ENCODE peak calls at places on chromosomes 13 and 19, in four cellular contexts. One of them, this sample, is unnamed.

GRCh38 chr13:28636677-28637317 is 22.1 kb upstream of the POMP start:
- DNase-seq in A549: peak
- DNase-seq in K562: peak
- DNase-seq in GM12878: peak
- DNase-seq in this sample: peak

GRCh38 chr13:75310005-75310580 is 171.9 kb downstream of the TBC1D4 start:
- DNase-seq in A549: no peak
- DNase-seq in K562: no peak
- DNase-seq in GM12878: no peak
- DNase-seq in this sample: no peak

GRCh38 chr13:94351292-94352000 is 128.0 kb downstream of the DCT start:
- DNase-seq in A549: no peak
- DNase-seq in K562: no peak
- DNase-seq in GM12878: no peak
- DNase-seq in this sample: peak

GRCh38 chr19:7983286-7983950 is 22.0 kb downstream of the ELAVL1 start:
- DNase-seq in A549: no peak
- DNase-seq in K562: no peak
- DNase-seq in GM12878: no peak
- DNase-seq in this sample: no peak

GRCh38 chr19:29743681-29744080 is 28.6 kb upstream of the C19orf12 start:
- DNase-seq in A549: no peak
- DNase-seq in K562: no peak
- DNase-seq in GM12878: no peak
- DNase-seq in this sample: no peak

GRCh38 chr13:111122056-111122455 is 6.9 kb downstream of the ARHGEF7 start:
- DNase-seq in A549: no peak
- DNase-seq in K562: no peak
- DNase-seq in GM12878: no peak
- DNase-seq in this sample: peak

GRCh38 chr13:75101997-75102720 is 379.8 kb downstream of the TBC1D4 start:
- DNase-seq in A549: no peak
- DNase-seq in K562: no peak
- DNase-seq in GM12878: no peak
- DNase-seq in this sample: peak

GRCh38 chr13:28415994-28416411 is 78.9 kb downstream of the FLT1 start:
- DNase-seq in A549: no peak
- DNase-seq in K562: no peak
- DNase-seq in GM12878: no peak
- DNase-seq in this sample: no peak

GRCh38 chr19:13023666-13024065 is 28.4 kb downstream of the NFIX start:
- DNase-seq in A549: no peak
- DNase-seq in K562: peak
- DNase-seq in GM12878: no peak
- DNase-seq in this sample: no peak

GRCh38 chr13:101875717-101876393 is 423.4 kb downstream of the ITGBL1 start:
- DNase-seq in A549: peak
- DNase-seq in K562: no peak
- DNase-seq in GM12878: no peak
- DNase-seq in this sample: peak

GRCh38 chr13:21606781-21607180 is 2.8 kb upstream of the MICU2 start:
- DNase-seq in A549: no peak
- DNase-seq in K562: no peak
- DNase-seq in GM12878: no peak
- DNase-seq in this sample: no peak

GRCh38 chr13:94344126-94344863 is 135.2 kb downstream of the DCT start:
- DNase-seq in A549: no peak
- DNase-seq in K562: no peak
- DNase-seq in GM12878: no peak
- DNase-seq in this sample: peak

GRCh38 chr19:12825259-12826131 is 8.9 kb downstream of the RTBDN start:
- DNase-seq in A549: peak
- DNase-seq in K562: peak
- DNase-seq in GM12878: no peak
- DNase-seq in this sample: no peak

GRCh38 chr13:110407531-110407930 is 100.4 kb downstream of the COL4A2 start:
- DNase-seq in A549: no peak
- DNase-seq in K562: no peak
- DNase-seq in GM12878: no peak
- DNase-seq in this sample: no peak

GRCh38 chr19:11264452-11265176 is 2.3 kb upstream of the DOCK6 start:
- DNase-seq in A549: peak
- DNase-seq in K562: peak
- DNase-seq in GM12878: peak
- DNase-seq in this sample: no peak

GRCh38 chr13:49517461-49517860 is 21.7 kb downstream of the PHF11 start:
- DNase-seq in A549: no peak
- DNase-seq in K562: no peak
- DNase-seq in GM12878: no peak
- DNase-seq in this sample: no peak

GRCh38 chr19:38839816-38840582 is 8.4 kb upstream of the ECH1 start:
- DNase-seq in A549: no peak
- DNase-seq in K562: no peak
- DNase-seq in GM12878: no peak
- DNase-seq in this sample: peak

GRCh38 chr19:28737021-28737525 is 475.9 kb downstream of the UQCRFS1 start:
- DNase-seq in A549: peak
- DNase-seq in K562: no peak
- DNase-seq in GM12878: peak
- DNase-seq in this sample: peak

GRCh38 chr19:33524024-33524664 is 2.6 kb upstream of the PEPD start:
- DNase-seq in A549: no peak
- DNase-seq in K562: no peak
- DNase-seq in GM12878: no peak
- DNase-seq in this sample: no peak

GRCh38 chr19:18780631-18781030 is 10.5 kb downstream of the COMP start:
- DNase-seq in A549: no peak
- DNase-seq in K562: no peak
- DNase-seq in GM12878: no peak
- DNase-seq in this sample: no peak

GRCh38 chr19:18781885-18782527 is 9.1 kb downstream of the COMP start:
- DNase-seq in A549: no peak
- DNase-seq in K562: no peak
- DNase-seq in GM12878: no peak
- DNase-seq in this sample: no peak

GRCh38 chr19:18783958-18784785 is 6.9 kb downstream of the COMP start:
- DNase-seq in A549: no peak
- DNase-seq in K562: no peak
- DNase-seq in GM12878: no peak
- DNase-seq in this sample: no peak

GRCh38 chr19:18781047-18781600 is 10.0 kb downstream of the COMP start:
- DNase-seq in A549: no peak
- DNase-seq in K562: no peak
- DNase-seq in GM12878: no peak
- DNase-seq in this sample: no peak

GRCh38 chr19:18782559-18783225 is 8.4 kb downstream of the COMP start:
- DNase-seq in A549: no peak
- DNase-seq in K562: no peak
- DNase-seq in GM12878: no peak
- DNase-seq in this sample: no peak
- H3K4me2 ChIP-seq in A549: no peak
- H3K4me2 ChIP-seq in K562: no peak
- H3K4me2 ChIP-seq in GM12878: no peak
- H3K4me2 ChIP-seq in this sample: no peak

DNA sequence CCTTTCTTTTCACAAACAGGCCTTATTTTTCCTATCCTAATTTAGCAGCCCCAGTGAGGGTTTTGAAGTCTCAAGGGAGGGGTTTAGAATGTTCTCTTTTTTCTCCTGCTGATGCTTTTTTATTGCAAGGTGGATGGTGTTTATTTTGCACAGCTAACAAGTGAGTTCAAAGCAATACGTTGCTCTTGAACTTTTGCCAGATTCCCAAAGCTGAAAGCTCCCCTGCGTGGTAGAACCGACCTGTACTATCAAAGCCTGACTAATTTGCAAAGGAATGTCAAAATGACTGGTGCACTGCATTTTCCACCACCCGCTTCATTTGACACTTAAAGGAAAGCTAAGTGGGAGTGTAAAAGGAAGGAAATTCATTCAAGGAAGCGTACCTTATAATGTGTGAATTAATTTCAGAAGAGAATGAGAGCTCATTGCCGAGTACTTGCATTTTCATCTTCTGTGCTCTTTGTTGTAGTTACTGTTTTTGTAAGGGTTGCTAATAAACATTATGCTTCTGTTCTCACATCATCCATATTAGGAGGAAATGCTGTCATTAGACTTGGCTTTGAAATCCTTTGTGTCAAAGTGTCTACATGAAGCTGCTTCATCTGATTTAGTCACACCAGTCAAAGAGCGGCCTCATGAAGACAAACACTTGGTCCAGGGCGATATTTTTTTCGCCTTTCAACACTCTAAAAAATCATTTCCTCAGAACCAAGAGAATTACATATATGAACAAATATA is 105.2 kb downstream of the SPRY2 start:
- DNase-seq in A549: peak
- DNase-seq in K562: no peak
- DNase-seq in GM12878: no peak
- DNase-seq in this sample: no peak
- TF ChIP-seq ELK1 in A549: no peak
- TF ChIP-seq ELK1 in K562: no peak
- TF ChIP-seq ELK1 in GM12878: no peak
- TF ChIP-seq ELK1 in this sample: no peak

GRCh38 chr13:96109125-96109524 is 19.2 kb downstream of the HS6ST3 start:
- DNase-seq in A549: no peak
- DNase-seq in K562: no peak
- DNase-seq in GM12878: no peak
- DNase-seq in this sample: no peak
- H3K4me2 ChIP-seq in A549: no peak
- H3K4me2 ChIP-seq in K562: no peak
- H3K4me2 ChIP-seq in GM12878: no peak
- H3K4me2 ChIP-seq in this sample: no peak

DNA sequence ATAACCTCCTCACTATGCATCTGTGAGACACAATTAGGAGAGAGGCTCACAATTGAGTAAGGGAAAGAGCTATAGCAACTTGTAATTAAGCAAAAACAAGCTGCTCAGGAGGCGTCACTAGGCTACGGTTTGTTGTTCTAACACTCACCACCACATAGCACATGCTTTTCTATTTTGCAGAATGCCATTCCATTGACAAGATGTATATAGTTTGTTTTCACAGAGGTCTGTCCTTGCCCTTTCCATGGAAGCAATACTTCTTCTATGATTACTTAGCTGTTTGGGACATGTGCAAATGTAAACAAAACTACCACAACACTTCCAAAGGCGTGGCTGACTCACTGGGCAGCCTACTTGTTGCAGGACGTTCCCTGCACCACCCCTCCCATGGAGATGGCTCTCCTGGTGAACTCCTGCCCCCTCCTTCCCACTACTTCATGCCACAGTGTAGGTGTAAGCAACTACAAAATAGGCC is 33.9 kb upstream of the FAM216B start:
- DNase-seq in A549: peak
- DNase-seq in K562: no peak
- DNase-seq in GM12878: no peak
- DNase-seq in this sample: peak
- TF ChIP-seq ELK1 in A549: no peak
- TF ChIP-seq ELK1 in K562: no peak
- TF ChIP-seq ELK1 in GM12878: no peak
- TF ChIP-seq ELK1 in this sample: no peak

GRCh38 chr13:33262554-33262953 is 23.0 kb downstream of the STARD13 start:
- DNase-seq in A549: no peak
- DNase-seq in K562: no peak
- DNase-seq in GM12878: no peak
- DNase-seq in this sample: no peak

GRCh38 chr13:33260168-33261098 is 25.1 kb downstream of the STARD13 start:
- DNase-seq in A549: no peak
- DNase-seq in K562: no peak
- DNase-seq in GM12878: no peak
- DNase-seq in this sample: peak

GRCh38 chr13:33262997-33263396 is 22.6 kb downstream of the STARD13 start:
- DNase-seq in A549: no peak
- DNase-seq in K562: no peak
- DNase-seq in GM12878: no peak
- DNase-seq in this sample: no peak

GRCh38 chr13:33262069-33262487 is 23.5 kb downstream of the STARD13 start:
- DNase-seq in A549: no peak
- DNase-seq in K562: no peak
- DNase-seq in GM12878: no peak
- DNase-seq in this sample: peak

GRCh38 chr13:33261426-33262068 is 24.0 kb downstream of the STARD13 start:
- DNase-seq in A549: no peak
- DNase-seq in K562: no peak
- DNase-seq in GM12878: no peak
- DNase-seq in this sample: peak
- H3K4me2 ChIP-seq in A549: peak
- H3K4me2 ChIP-seq in K562: no peak
- H3K4me2 ChIP-seq in GM12878: no peak
- H3K4me2 ChIP-seq in this sample: peak

DNA sequence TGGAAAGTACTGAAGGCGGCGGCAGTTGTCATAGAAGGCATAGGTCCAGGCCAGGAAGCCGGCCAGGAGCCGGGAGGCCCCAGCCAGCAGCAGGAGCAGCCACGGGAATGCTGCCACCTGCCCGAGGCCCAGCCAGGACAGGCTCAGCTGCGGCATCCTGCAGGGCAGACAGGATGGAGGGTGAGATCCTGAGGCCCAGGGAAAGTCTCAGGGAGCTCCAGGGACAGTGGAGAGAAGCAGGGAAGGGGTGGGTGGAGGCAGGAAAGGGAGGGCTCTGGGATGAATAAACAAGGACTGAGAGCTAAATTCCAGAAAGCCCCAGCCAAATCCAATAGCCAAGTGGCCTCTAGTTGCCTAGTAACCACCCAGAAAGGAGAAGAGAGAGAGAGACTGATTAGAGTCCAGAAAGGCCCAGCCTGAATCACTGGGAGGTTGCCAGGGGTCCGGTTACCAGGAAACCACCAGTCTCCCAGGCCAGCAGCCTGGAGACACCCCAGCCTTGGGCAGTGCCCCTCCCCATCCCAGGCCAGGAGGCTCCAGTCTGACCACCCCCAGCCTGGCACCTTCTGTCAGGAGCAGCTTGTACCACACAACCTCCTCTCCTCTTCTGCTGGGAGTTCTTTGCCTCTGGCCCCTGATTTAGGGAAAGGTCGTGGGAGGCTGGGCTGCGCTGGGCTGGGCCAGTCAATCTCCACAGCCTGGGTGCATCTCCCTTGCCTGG is 7.5 kb upstream of the OR10H5 start:
- DNase-seq in A549: peak
- DNase-seq in K562: no peak
- DNase-seq in GM12878: no peak
- DNase-seq in this sample: no peak
- TF ChIP-seq ELK1 in A549: no peak
- TF ChIP-seq ELK1 in K562: no peak
- TF ChIP-seq ELK1 in GM12878: no peak
- TF ChIP-seq ELK1 in this sample: no peak